ENCODE peak calls at places on chromosomes 16 and 17, in seven cellular contexts. P is kidney, O is hepatocyte, Z is psoas muscle, S is fibroblast of lung, R is ovary, M is GM12864. C is an unnamed sample.

GRCh38 chr17:30388321-30389179 is 9.8 kb downstream of the CPD start:
- DNase-seq in M (no peak), S (no peak), O (no peak), R (no peak), Z (no peak), P (peak; percentile 72), C (no peak)

GRCh38 chr16:27367463-27368357 is 34.3 kb upstream of the IL21R start:
- DNase-seq in R (peak; percentile 19), S (peak; percentile 63), M (peak; percentile 78), O (peak; percentile 86), P (peak; percentile 92), Z (peak; percentile 78), C (peak; percentile 84)

GRCh38 chr17:46190763-46191162 is 2.5 kb downstream of the KANSL1 start:
- DNase-seq in P (no peak), S (peak; percentile 35), Z (no peak), M (no peak), R (no peak), O (no peak), C (no peak)

GRCh38 chr16:1091992-1092552 is 4.0 kb downstream of the C1QTNF8 start:
- DNase-seq in R (no peak), M (no peak), S (no peak), O (no peak), P (no peak), Z (no peak), C (no peak)

GRCh38 chr17:72539981-72540897 is 419.4 kb downstream of the SOX9 start:
- DNase-seq in O (peak; percentile 89), M (no peak), Z (peak; percentile 66), S (peak; percentile 72), R (peak; percentile 53), P (peak; percentile 89), C (peak; percentile 81)

GRCh38 chr16:379961-380836 is 1.6 kb downstream of the PGAP6 start:
- DNase-seq in R (no peak), O (no peak), M (no peak), Z (no peak), P (peak; percentile 75), S (no peak), C (no peak)

GRCh38 chr17:31156326-31156725 is 61.5 kb downstream of the NF1 start:
- DNase-seq in S (peak; percentile 10), R (no peak), M (no peak), P (no peak), Z (no peak), O (no peak), C (no peak)

GRCh38 chr16:50767197-50767596 is 25.3 kb downstream of the CYLD start:
- DNase-seq in Z (no peak), M (no peak), R (no peak), S (no peak), O (no peak), P (no peak), C (no peak)

GRCh38 chr17:42153919-42154491 is 784 bp downstream of the RAB5C start:
- DNase-seq in Z (no peak), R (no peak), S (peak; percentile 22), O (peak; percentile 57), M (no peak), P (no peak), C (no peak)

GRCh38 chr16:9885457-9885856 is 296.8 kb downstream of the GRIN2A start:
- DNase-seq in R (peak; percentile 12), M (no peak), P (no peak), Z (no peak), S (no peak), O (no peak), C (no peak)

GRCh38 chr16:87274808-87275207 is 42.4 kb downstream of the C16orf95 start:
- DNase-seq in O (no peak), R (no peak), S (no peak), Z (no peak), M (no peak), P (peak; percentile 20), C (no peak)

GRCh38 chr16:52141871-52142270 is 405.1 kb downstream of the TOX3 start:
- DNase-seq in S (no peak), M (no peak), Z (no peak), R (no peak), P (no peak), O (no peak), C (no peak)

GRCh38 chr16:2095315-2095853 is 40.3 kb downstream of the PKD1 start:
- DNase-seq in R (no peak), O (peak; percentile 3), S (no peak), Z (no peak), M (no peak), P (no peak), C (no peak)

GRCh38 chr16:52852978-52853377 is 199.7 kb downstream of the CHD9NB start:
- DNase-seq in Z (no peak), O (no peak), S (no peak), P (peak; percentile 53), R (no peak), M (no peak), C (no peak)

GRCh38 chr16:1036121-1036520 is 36.4 kb upstream of the SSTR5 start:
- DNase-seq in M (no peak), O (peak; percentile 48), R (no peak), Z (no peak), S (no peak), P (no peak), C (no peak)

GRCh38 chr17:36943250-36944220 is 5.2 kb upstream of the AATF start:
- DNase-seq in S (peak; percentile 34), O (peak; percentile 5), Z (no peak), M (no peak), P (no peak), R (no peak), C (no peak)

GRCh38 chr17:74840989-74841666 is 18.6 kb downstream of the GRIN2C start:
- DNase-seq in Z (peak; percentile 74), R (peak; percentile 55), M (no peak), O (no peak), S (peak; percentile 29), P (no peak), C (no peak)

GRCh38 chr17:68566145-68566738 is 34.9 kb downstream of the FAM20A start:
- DNase-seq in P (no peak), R (no peak), S (peak; percentile 45), M (no peak), Z (no peak), O (no peak), C (no peak)

GRCh38 chr16:89582614-89583196 is 7.1 kb downstream of the CPNE7 start:
- DNase-seq in R (no peak), S (no peak), O (no peak), M (no peak), Z (no peak), P (peak; percentile 68), C (no peak)

GRCh38 chr17:1095853-1096675 is 83.7 kb downstream of the ABR start:
- DNase-seq in R (no peak), P (no peak), M (no peak), S (no peak), O (no peak), Z (no peak), C (no peak)

GRCh38 chr17:6981426-6981825 is 14.4 kb upstream of the ALOX12 start:
- DNase-seq in M (no peak), R (no peak), Z (no peak), P (no peak), O (no peak), S (no peak), C (no peak)

GRCh38 chr17:66667491-66668030 is 167.4 kb upstream of the CACNG5 start:
- DNase-seq in P (no peak), M (peak; percentile 12), Z (no peak), S (no peak), R (no peak), O (no peak), C (no peak)

GRCh38 chr17:1002412-1002753 is 5.5 kb downstream of the TIMM22 start:
- DNase-seq in M (no peak), P (no peak), O (no peak), R (no peak), Z (no peak), S (peak; percentile 84), C (no peak)

GRCh38 chr17:67460097-67460496 is 83.0 kb downstream of the PITPNC1 start:
- DNase-seq in M (no peak), Z (no peak), O (no peak), S (no peak), R (no peak), P (no peak), C (no peak)

GRCh38 chr17:82962163-82962720 is 117.2 kb upstream of the METRNL start:
- DNase-seq in O (no peak), M (no peak), S (peak; percentile 30), Z (no peak), R (no peak), P (peak; percentile 61), C (no peak)

GRCh38 chr17:9928601-9929341 is 23.7 kb upstream of the RCVRN start:
- DNase-seq in S (peak; percentile 93), M (no peak), R (peak; percentile 19), O (peak; percentile 89), Z (no peak), P (peak; percentile 49), C (no peak)

GRCh38 chr16:80027007-80027965 is 426.7 kb upstream of the MAF start:
- DNase-seq in O (peak; percentile 94), P (peak; percentile 84), Z (peak; percentile 58), R (no peak), M (no peak), S (peak; percentile 39), C (peak; percentile 36)

GRCh38 chr17:60671482-60671881 is 6.2 kb upstream of the BCAS3 start:
- DNase-seq in S (no peak), R (no peak), M (no peak), O (no peak), Z (no peak), P (no peak), C (no peak)

GRCh38 chr17:18985475-18985874 is 19.1 kb downstream of the FAM83G start:
- DNase-seq in S (no peak), O (no peak), P (no peak), R (no peak), M (no peak), Z (no peak), C (no peak)

GRCh38 chr16:23182206-23182674 is 305 bp upstream of the SCNN1G start:
- DNase-seq in O (peak; percentile 93), M (peak; percentile 21), Z (peak; percentile 71), P (peak; percentile 92), S (peak; percentile 56), R (peak; percentile 35), C (peak; percentile 85)

GRCh38 chr16:21646091-21646490 is 6.3 kb downstream of the IGSF6 start:
- DNase-seq in S (no peak), M (no peak), Z (no peak), R (no peak), P (no peak), O (no peak), C (no peak)
- H3K4me3 ChIP-seq in S (no peak overlapping the region), M (no peak overlapping the region), Z (peak overlapping the region; percentile 54), R (no peak overlapping the region), P (no peak overlapping the region), O (no peak overlapping the region), C (no peak overlapping the region)

GRCh38 chr16:3841729-3842508 is 38.6 kb downstream of the CREBBP start:
- DNase-seq in Z (no peak), P (no peak), M (no peak), S (no peak), R (no peak), O (no peak), C (no peak)
- TF ChIP-seq CTCF in Z (no peak), P (no peak), M (no peak), S (no peak), R (no peak), O (no peak), C (no peak)

GRCh38 chr17:38444151-38444550 is 15.9 kb downstream of the ARHGAP23 start:
- DNase-seq in M (no peak), R (peak; percentile 64), P (peak; percentile 87), O (peak; percentile 88), S (peak; percentile 63), Z (peak; percentile 77), C (peak; percentile 47)
- H3K4me3 ChIP-seq in M (no peak overlapping the region), R (no peak overlapping the region), P (no peak overlapping the region), O (no peak overlapping the region), S (no peak overlapping the region), Z (no peak overlapping the region), C (no peak overlapping the region)

GRCh38 chr17:12395733-12396354 is 269.8 kb upstream of the MYOCD start:
- DNase-seq in O (peak; percentile 47), P (no peak), M (peak; percentile 4), Z (no peak), S (no peak), R (no peak), C (no peak)
- TF ChIP-seq CTCF in O (peak; percentile 45), P (peak; percentile 24), M (peak; percentile 77), Z (no peak), S (peak; percentile 62), R (no peak), C (peak; percentile 76)